ENCODE peak calls at places on chromosomes 6 and 20, in seven cellular contexts. E is NCI-H1105; D is NAMALWA; U is NCI-H460; F is stimulated activated CD8-positive, alpha-beta memory T cell treated with anti-CD3 and anti-CD28 coated beads, Interleukin-2, amount 100 ng/mL, for 1 hour; T is AG04450; K is foreskin fibroblast. N is an unnamed sample.

GRCh38 chr20:23308024-23308423 is 42.6 kb upstream of the NXT1 start:
- DNase-seq in E (no peak), D (no peak), U (no peak), F (no peak), T (no peak), K (no peak), N (no peak)

GRCh38 chr6:81981812-81982211 is 229.3 kb upstream of the TENT5A start:
- DNase-seq in E (no peak), D (no peak), U (no peak), F (no peak), T (peak; percentile 37), K (peak; percentile 67), N (no peak)

GRCh38 chr20:36988494-36988966 is 37.0 kb upstream of the SAMHD1 start:
- DNase-seq in E (no peak), D (peak; percentile 41), U (no peak), F (no peak), T (no peak), K (peak; percentile 28), N (no peak)

GRCh38 chr6:92047886-92048285 is 1371.5 kb downstream of the EPHA7 start:
- DNase-seq in E (no peak), D (no peak), U (no peak), F (no peak), T (no peak), K (no peak), N (no peak)

GRCh38 chr20:51001697-51002265 is 21.1 kb downstream of the KCNG1 start:
- DNase-seq in E (no peak), D (no peak), U (no peak), F (no peak), T (no peak), K (no peak), N (no peak)

GRCh38 chr6:137351890-137352289 is 132.7 kb upstream of the IFNGR1 start:
- DNase-seq in E (no peak), D (no peak), U (peak; percentile 99), F (no peak), T (peak; percentile 13), K (no peak), N (no peak)

GRCh38 chr20:63686094-63686491 is 10.4 kb upstream of the TNFRSF6B start:
- DNase-seq in E (no peak), D (no peak), U (no peak), F (no peak), T (no peak), K (no peak), N (no peak)

GRCh38 chr6:163620670-163621330 is 206.3 kb downstream of the QKI start:
- DNase-seq in E (no peak), D (no peak), U (no peak), F (no peak), T (no peak), K (no peak), N (no peak)

GRCh38 chr6:166626177-166627038 is 643 bp downstream of the RPS6KA2 start:
- DNase-seq in E (peak; percentile 83), D (no peak), U (peak; percentile 16), F (no peak), T (no peak), K (no peak), N (no peak)

GRCh38 chr6:8783191-8783590 is 347.8 kb upstream of the SLC35B3 start:
- DNase-seq in E (no peak), D (no peak), U (no peak), F (no peak), T (no peak), K (no peak), N (no peak)

GRCh38 chr20:16689906-16690305 is 39.9 kb upstream of the SNRPB2 start:
- DNase-seq in E (no peak), D (no peak), U (no peak), F (no peak), T (no peak), K (no peak), N (no peak)

GRCh38 chr20:18360601-18361000 is 72.3 kb downstream of the ZNF133 start:
- DNase-seq in E (no peak), D (no peak), U (no peak), F (no peak), T (no peak), K (no peak), N (no peak)

GRCh38 chr20:18585134-18585533 is 2.7 kb upstream of the DTD1 start:
- DNase-seq in E (no peak), D (no peak), U (peak; percentile 95), F (no peak), T (no peak), K (no peak), N (no peak)

GRCh38 chr6:106134906-106135634 is 48.9 kb downstream of the PRDM1 start:
- DNase-seq in E (no peak), D (no peak), U (peak; percentile 38), F (no peak), T (no peak), K (peak; percentile 70), N (no peak)

GRCh38 chr20:1381753-1382591 is 10.9 kb downstream of the FKBP1A start:
- DNase-seq in E (peak; percentile 20), D (no peak), U (no peak), F (no peak), T (no peak), K (no peak), N (no peak)

GRCh38 chr20:10922941-10923340 is 249.1 kb upstream of the JAG1 start:
- DNase-seq in E (no peak), D (no peak), U (no peak), F (no peak), T (peak; percentile 91), K (peak; percentile 89), N (no peak)

GRCh38 chr6:2522521-2522920 is 228.2 kb downstream of the MYLK4 start:
- DNase-seq in E (no peak), D (no peak), U (peak; percentile 64), F (no peak), T (no peak), K (peak; percentile 47), N (no peak)

GRCh38 chr6:17297261-17298080 is 16.3 kb downstream of the RBM24 start:
- DNase-seq in E (no peak), D (no peak), U (no peak), F (no peak), T (no peak), K (no peak), N (no peak)

GRCh38 chr6:63740709-63741108 is 105.1 kb downstream of the PHF3 start:
- DNase-seq in E (no peak), D (no peak), U (no peak), F (no peak), T (peak; percentile 20), K (peak; percentile 73), N (no peak)

GRCh38 chr20:44706371-44707258 is 8.6 kb upstream of the CCN5 start:
- DNase-seq in E (no peak), D (no peak), U (no peak), F (no peak), T (no peak), K (peak; percentile 85), N (no peak)

GRCh38 chr6:107485157-107485556 is 4.8 kb upstream of the SOBP start:
- DNase-seq in E (no peak), D (no peak), U (no peak), F (no peak), T (no peak), K (no peak), N (no peak)

GRCh38 chr6:149456311-149457021 is 28.3 kb downstream of the ZC3H12D start:
- DNase-seq in E (no peak), D (no peak), U (no peak), F (no peak), T (no peak), K (no peak), N (no peak)

GRCh38 chr20:34473262-34473883 is 42.8 kb upstream of the DYNLRB1 start:
- DNase-seq in E (peak; percentile 32), D (peak; percentile 50), U (peak; percentile 40), F (no peak), T (no peak), K (peak; percentile 55), N (no peak)

GRCh38 chr6:162092816-162093502 is 634.6 kb downstream of the PRKN start:
- DNase-seq in E (no peak), D (no peak), U (no peak), F (no peak), T (no peak), K (no peak), N (no peak)